ENCODE peak calls at places on chromosomes 16 and 17, in seven cellular contexts. Q is right cardiac atrium; E is ovary; B is pancreas; L is testis; N is CD8-positive, alpha-beta memory T cell; M is MM.1S. S is an unnamed sample. For H3K4me1 and H3K9me3, the result is how much of the 10 kb centered on the place peaks cover.

GRCh38 chr16:83058376-83058775 is 431.6 kb downstream of the CDH13 start:
- DNase-seq in Q (no peak), E (no peak), B (no peak), L (no peak), N (no peak), M (no peak), S (no peak)

GRCh38 chr17:76506408-76507328 is 5.4 kb upstream of the RHBDF2 start:
- DNase-seq in Q (peak), E (peak), B (peak), L (peak), N (peak), M (peak), S (peak)

GRCh38 chr16:10122546-10122945 is 59.7 kb downstream of the GRIN2A start:
- DNase-seq in Q (no peak), E (no peak), B (no peak), L (peak), N (no peak), M (no peak), S (no peak)

GRCh38 chr16:69313469-69313868 is 2.3 kb downstream of the VPS4A start:
- DNase-seq in Q (no peak), E (no peak), B (no peak), L (no peak), N (no peak), M (no peak), S (no peak)

GRCh38 chr16:51924744-51925143 is 622.2 kb downstream of the TOX3 start:
- DNase-seq in Q (no peak), E (no peak), B (no peak), L (no peak), N (no peak), M (no peak), S (no peak)

GRCh38 chr16:10497132-10498088 is 83.0 kb downstream of the EMP2 start:
- DNase-seq in Q (no peak), E (no peak), B (peak), L (no peak), N (no peak), M (no peak), S (peak)

GRCh38 chr16:47713225-47713595 is 252.1 kb downstream of the PHKB start:
- DNase-seq in Q (peak), E (no peak), B (no peak), L (no peak), N (no peak), M (no peak), S (no peak)

GRCh38 chr16:53757971-53758609 is 54.1 kb downstream of the FTO start:
- DNase-seq in Q (no peak), E (no peak), B (no peak), L (no peak), N (no peak), M (no peak), S (no peak)

GRCh38 chr16:29804455-29805231 is 1.7 kb upstream of the MAZ start:
- DNase-seq in Q (peak), E (no peak), B (peak), L (peak), N (no peak), M (peak), S (no peak)

GRCh38 chr16:75099738-75100615 is 16.6 kb downstream of the LDHD start:
- DNase-seq in Q (no peak), E (no peak), B (no peak), L (no peak), N (peak), M (no peak), S (peak)

GRCh38 chr16:11100239-11100750 is 155.7 kb downstream of the SOCS1 start:
- DNase-seq in Q (peak), E (peak), B (no peak), L (peak), N (no peak), M (no peak), S (no peak)

GRCh38 chr17:77887464-77888241 is 70.8 kb upstream of the TNRC6C start:
- DNase-seq in Q (peak), E (peak), B (peak), L (peak), N (peak), M (no peak), S (peak)

GRCh38 chr16:29809031-29809747 is 2.8 kb upstream of the PRRT2 start:
- DNase-seq in Q (peak), E (peak), B (no peak), L (no peak), N (no peak), M (no peak), S (no peak)

GRCh38 chr16:26787924-26788323 is 278.8 kb upstream of the C16orf82 start:
- DNase-seq in Q (no peak), E (no peak), B (no peak), L (peak), N (no peak), M (no peak), S (no peak)

GRCh38 chr17:58686980-58687379 is 4.9 kb downstream of the TEX14 start:
- DNase-seq in Q (no peak), E (no peak), B (no peak), L (no peak), N (no peak), M (no peak), S (no peak)

GRCh38 chr16:29898135-29898534 is 1.2 kb downstream of the SEZ6L2 start:
- DNase-seq in Q (no peak), E (no peak), B (no peak), L (no peak), N (no peak), M (no peak), S (no peak)

GRCh38 chr17:45021607-45022287 is 29.7 kb downstream of the DCAKD start:
- DNase-seq in Q (peak), E (peak), B (peak), L (peak), N (peak), M (peak), S (peak)

GRCh38 chr17:29390856-29391631 is 881 bp downstream of the TAOK1 start:
- DNase-seq in Q (peak), E (no peak), B (peak), L (peak), N (peak), M (no peak), S (no peak)

GRCh38 chr17:8835631-8836364 is 31.7 kb downstream of the PIK3R6 start:
- DNase-seq in Q (no peak), E (no peak), B (no peak), L (no peak), N (no peak), M (no peak), S (no peak)

GRCh38 chr17:30534298-30534697 is 57.1 kb downstream of the GOSR1 start:
- DNase-seq in Q (no peak), E (no peak), B (no peak), L (no peak), N (no peak), M (no peak), S (no peak)

GRCh38 chr17:49402706-49403105 is 12.0 kb downstream of the PHB1 start:
- DNase-seq in Q (no peak), E (no peak), B (no peak), L (no peak), N (no peak), M (no peak), S (no peak)
- H3K4me1 ChIP-seq in Q (under half), E (under half), B (under half), L (under half), N (under half), M (under half), S (under half)

GRCh38 chr16:31899505-31899904 is 25.9 kb downstream of the ZNF267 start:
- DNase-seq in Q (no peak), E (no peak), B (no peak), L (no peak), N (no peak), M (no peak), S (no peak)

GRCh38 chr16:31888735-31889134 is 15.1 kb downstream of the ZNF267 start:
- DNase-seq in Q (no peak), E (no peak), B (no peak), L (no peak), N (no peak), M (no peak), S (no peak)

GRCh38 chr16:31897283-31897682 is 23.7 kb downstream of the ZNF267 start:
- DNase-seq in Q (no peak), E (no peak), B (no peak), L (no peak), N (no peak), M (no peak), S (no peak)

GRCh38 chr16:31893824-31894223 is 20.2 kb downstream of the ZNF267 start:
- DNase-seq in Q (no peak), E (no peak), B (no peak), L (no peak), N (no peak), M (no peak), S (no peak)
- H3K9me3 ChIP-seq in Q (under half), E (under half), B (under half), L (under half), N (under half), M (under half), S (under half)

DNA sequence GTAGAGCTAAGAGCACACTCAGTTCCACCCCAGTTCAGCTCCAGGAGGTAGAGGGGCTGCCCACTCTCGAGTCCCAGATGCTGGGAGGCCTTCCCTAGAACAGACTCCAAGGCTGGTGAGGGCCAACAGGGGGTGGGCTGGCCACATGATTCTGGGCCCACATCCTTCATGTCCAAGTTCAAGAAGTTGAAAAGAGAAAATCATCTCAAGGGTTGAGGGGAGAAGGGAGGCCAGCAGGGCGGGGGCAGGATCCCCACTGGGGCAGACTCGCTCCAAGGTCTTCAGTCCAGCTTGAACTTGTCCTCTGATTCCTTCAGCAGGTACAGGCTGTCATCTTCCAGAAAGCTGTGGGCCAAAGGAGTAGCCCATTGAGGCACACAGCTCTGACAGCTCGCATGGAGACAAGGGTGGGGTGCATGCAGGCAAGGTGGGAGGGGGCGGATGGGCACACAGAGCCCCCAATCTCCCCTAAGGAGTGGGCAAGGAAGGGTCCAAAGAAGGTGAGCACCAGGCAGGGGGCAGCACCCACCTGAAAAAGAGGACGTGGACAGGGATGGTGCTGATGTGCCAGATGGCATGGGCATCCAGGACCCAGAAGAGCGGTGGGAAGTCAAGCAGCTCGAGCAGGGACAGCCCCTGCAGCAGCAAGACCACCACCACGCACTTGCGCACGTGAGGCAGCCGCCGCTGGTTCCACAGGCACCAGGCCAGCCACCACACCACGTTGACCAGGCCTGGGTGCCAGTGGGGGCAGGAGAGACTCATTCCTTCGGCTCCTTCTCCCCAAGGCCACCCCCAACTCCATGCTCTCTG is 4.5 kb downstream of the PNMT start:
- DNase-seq in Q (no peak), E (no peak), B (no peak), L (no peak), N (no peak), M (no peak), S (no peak)
- H3K4me1 ChIP-seq in Q (under half), E (under half), B (under half), L (under half), N (under half), M (under half), S (under half)

GRCh38 chr16:35296962-35297653 is 1837.7 kb downstream of the TP53TG3F start:
- DNase-seq in Q (no peak), E (no peak), B (no peak), L (no peak), N (no peak), M (no peak), S (no peak)

GRCh38 chr16:35305476-35305875 is 1846.1 kb downstream of the TP53TG3F start:
- DNase-seq in Q (no peak), E (no peak), B (no peak), L (no peak), N (no peak), M (no peak), S (no peak)

GRCh38 chr16:35298460-35299243 is 1839.2 kb downstream of the TP53TG3F start:
- DNase-seq in Q (no peak), E (no peak), B (no peak), L (no peak), N (no peak), M (no peak), S (no peak)

GRCh38 chr16:35306915-35307314 is 1847.5 kb downstream of the TP53TG3F start:
- DNase-seq in Q (no peak), E (no peak), B (no peak), L (no peak), N (no peak), M (no peak), S (no peak)

GRCh38 chr16:35302859-35303258 is 1843.4 kb downstream of the TP53TG3F start:
- DNase-seq in Q (no peak), E (no peak), B (no peak), L (no peak), N (no peak), M (no peak), S (no peak)
- H3K9me3 ChIP-seq in Q (under half), E (under half), B (under half), L (under half), N (under half), M (under half), S (under half)

GRCh38 chr16:17358846-17359245 is 111.9 kb downstream of the XYLT1 start:
- DNase-seq in Q (no peak), E (no peak), B (no peak), L (no peak), N (no peak), M (no peak), S (no peak)
- H3K4me1 ChIP-seq in Q (under half), E (under half), B (under half), L (under half), N (half or more), M (under half), S (under half)

DNA sequence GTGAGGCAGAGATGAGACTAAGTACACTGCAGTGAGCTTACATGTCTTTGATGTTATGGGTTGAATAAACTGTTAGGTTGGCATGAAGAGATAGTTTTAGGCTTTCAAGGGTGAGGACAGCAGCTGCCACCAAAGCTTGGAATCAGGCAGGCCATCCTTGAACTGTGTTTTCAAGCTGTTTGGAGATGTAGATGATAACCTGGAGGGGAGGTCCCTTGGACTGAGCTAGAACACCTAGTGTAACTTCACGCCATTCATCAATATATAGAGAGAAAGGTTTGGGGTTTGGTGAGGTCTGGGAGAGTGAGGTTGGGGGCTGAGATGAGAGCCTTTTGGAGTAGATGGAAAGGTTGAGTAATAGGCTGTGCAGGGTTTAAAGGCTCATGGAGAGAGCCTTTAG is 2447.0 kb downstream of the TP53TG3F start:
- DNase-seq in Q (no peak), E (no peak), B (no peak), L (no peak), N (no peak), M (no peak), S (no peak)
- H3K9me3 ChIP-seq in Q (under half), E (under half), B (under half), L (under half), N (under half), M (under half), S (under half)

GRCh38 chr16:23498863-23499262 is 11.4 kb downstream of the GGA2 start:
- DNase-seq in Q (no peak), E (no peak), B (no peak), L (no peak), N (no peak), M (no peak), S (no peak)
- H3K4me1 ChIP-seq in Q (under half), E (under half), B (under half), L (under half), N (under half), M (under half), S (under half)

GRCh38 chr16:59111280-59111679 is 377.2 kb upstream of the GOT2 start:
- DNase-seq in Q (no peak), E (no peak), B (no peak), L (no peak), N (no peak), M (no peak), S (no peak)
- H3K9me3 ChIP-seq in Q (under half), E (under half), B (under half), L (under half), N (under half), M (under half), S (under half)

GRCh38 chr16:85637808-85638186 is 24.7 kb downstream of the GSE1 start:
- DNase-seq in Q (no peak), E (no peak), B (peak), L (peak), N (no peak), M (no peak), S (no peak)
- H3K4me1 ChIP-seq in Q (under half), E (under half), B (under half), L (under half), N (under half), M (under half), S (under half)

S was measured in naive thymus-derived CD4-positive, alpha-beta T cell.